ENCODE peak calls at places on chromosomes 1 and 21, in seven cellular contexts. W is EL, C is fibroblast of the conjunctiva, Z is foreskin fibroblast, Q is NCI-H2107, B is amniotic stem cell, X is skeletal muscle cell. F is an unnamed sample.

GRCh38 chr1:41435570-41436178 is 48.8 kb downstream of the EDN2 start:
- DNase-seq in B (no peak), X (no peak), C (no peak), Z (no peak), W (peak), Q (no peak), F (no peak)

GRCh38 chr1:209646558-209646957 is 5.7 kb downstream of the LAMB3 start:
- DNase-seq in X (no peak), B (no peak), C (no peak), Q (no peak), Z (no peak), W (peak), F (no peak)

GRCh38 chr1:203282720-203283542 is 22.4 kb upstream of the BTG2 start:
- DNase-seq in Z (no peak), B (no peak), C (no peak), X (no peak), W (no peak), Q (no peak), F (no peak)

GRCh38 chr1:155086182-155086741 is 7.6 kb downstream of the EFNA3 start:
- DNase-seq in B (no peak), W (peak), C (no peak), Z (no peak), X (no peak), Q (no peak), F (no peak)

GRCh38 chr1:39395357-39395831 is 96.0 kb upstream of the BMP8A start:
- DNase-seq in C (peak), Z (peak), Q (no peak), X (peak), B (no peak), W (peak), F (peak)

GRCh38 chr1:205054013-205054412 is 11.0 kb downstream of the CNTN2 start:
- DNase-seq in W (no peak), C (no peak), X (no peak), Z (no peak), B (no peak), Q (no peak), F (no peak)

GRCh38 chr1:234400773-234401172 is 27.5 kb downstream of the COA6 start:
- DNase-seq in C (no peak), B (no peak), Z (no peak), Q (no peak), X (no peak), W (no peak), F (no peak)

GRCh38 chr1:236168716-236169429 is 26.5 kb downstream of the GPR137B start:
- DNase-seq in C (peak), X (peak), W (peak), Q (no peak), B (no peak), Z (peak), F (peak)

GRCh38 chr21:41164981-41165650 is 2.8 kb upstream of the BACE2 start:
- DNase-seq in C (no peak), W (peak), Q (no peak), X (no peak), Z (peak), B (no peak), F (no peak)

GRCh38 chr1:47875831-47876586 is 121.2 kb downstream of the TRABD2B start:
- DNase-seq in Z (no peak), X (no peak), Q (no peak), C (no peak), B (no peak), W (no peak), F (peak)

GRCh38 chr1:177660188-177660587 is 309.7 kb downstream of the SEC16B start:
- DNase-seq in Q (no peak), C (no peak), W (no peak), X (no peak), Z (no peak), B (no peak), F (no peak)

GRCh38 chr1:77642941-77643340 is 39.5 kb downstream of the ZZZ3 start:
- DNase-seq in B (no peak), W (no peak), C (no peak), Z (no peak), Q (no peak), X (no peak), F (no peak)

GRCh38 chr1:203628185-203628996 is 1.8 kb downstream of the ATP2B4 start:
- DNase-seq in B (no peak), Z (no peak), Q (no peak), X (no peak), C (peak), W (peak), F (no peak)

GRCh38 chr21:44697811-44698734 is 1.1 kb downstream of the KRTAP10-12 start:
- DNase-seq in W (no peak), C (no peak), Q (no peak), X (peak), Z (no peak), B (no peak), F (no peak)

GRCh38 chr1:182120411-182121258 is 59.1 kb upstream of the ZNF648 start:
- DNase-seq in W (no peak), Q (no peak), B (no peak), C (no peak), X (no peak), Z (peak), F (no peak)

GRCh38 chr1:207565546-207566468 is 69.8 kb downstream of the CR1 start:
- DNase-seq in Z (peak), C (no peak), Q (no peak), B (no peak), W (peak), X (no peak), F (no peak)

GRCh38 chr1:219771039-219771438 is 157.3 kb downstream of the SLC30A10 start:
- DNase-seq in W (peak), Z (peak), X (peak), B (no peak), C (peak), Q (no peak), F (no peak)

GRCh38 chr1:173506437-173506836 is 29.3 kb downstream of the PRDX6 start:
- DNase-seq in X (no peak), Q (no peak), C (no peak), B (no peak), W (no peak), Z (no peak), F (no peak)

GRCh38 chr1:38038836-38039235 is 7.8 kb downstream of the POU3F1 start:
- DNase-seq in C (no peak), Z (no peak), B (no peak), W (peak), X (no peak), Q (no peak), F (no peak)

GRCh38 chr1:203701606-203702005 is 63.4 kb upstream of the LAX1 start:
- DNase-seq in Q (no peak), C (no peak), Z (no peak), X (no peak), W (no peak), B (no peak), F (no peak)

GRCh38 chr1:66399888-66400529 is 133.9 kb upstream of the SGIP1 start:
- DNase-seq in Z (no peak), Q (no peak), W (no peak), B (no peak), X (no peak), C (no peak), F (no peak)

GRCh38 chr1:85563139-85563538 is 17.4 kb upstream of the CCN1 start:
- DNase-seq in C (no peak), B (no peak), W (no peak), Z (no peak), X (no peak), Q (no peak), F (no peak)

GRCh38 chr1:97047412-97047793 is 325.8 kb downstream of the PTBP2 start:
- DNase-seq in B (no peak), X (no peak), C (peak), Z (no peak), W (no peak), Q (no peak), F (no peak)

GRCh38 chr1:163561570-163562295 is 240.0 kb downstream of the NUF2 start:
- DNase-seq in Q (peak), W (peak), B (no peak), C (no peak), Z (peak), X (no peak), F (no peak)

GRCh38 chr1:209355415-209355814 is 228.1 kb upstream of the CAMK1G start:
- DNase-seq in X (no peak), Q (no peak), B (no peak), Z (no peak), W (no peak), C (no peak), F (no peak)

GRCh38 chr1:174040387-174040786 is 18.2 kb upstream of the RC3H1 start:
- DNase-seq in Z (peak), X (peak), Q (peak), W (peak), C (peak), B (peak), F (peak)

GRCh38 chr1:206606867-206607266 is 5.4 kb downstream of the EIF2D start:
- DNase-seq in W (peak), Z (no peak), X (no peak), Q (no peak), B (no peak), C (no peak), F (peak)

GRCh38 chr1:83909687-83910086 is 89.2 kb downstream of the TTLL7 start:
- DNase-seq in W (peak), C (no peak), Q (no peak), B (no peak), X (no peak), Z (no peak), F (no peak)

GRCh38 chr1:41650176-41650519 is 165.7 kb upstream of the EDN2 start:
- DNase-seq in Z (no peak), B (no peak), W (peak), X (no peak), Q (no peak), C (no peak), F (no peak)